ENCODE peak calls at places on chromosome X, in ten cellular contexts. One of them, this sample, is unnamed. For H3K36me3 and H3K4me1, the result is how much of the 10 kb centered on the place peaks cover.

GRCh38 chrX:78333521-78333920 is 6.1 kb upstream of the CYSLTR1 start:
- DNase-seq in suprapubic skin: no peak
- DNase-seq in cardiac muscle cell: no peak
- DNase-seq in GM23338: peak
- DNase-seq in iPS DF 6.9: no peak
- DNase-seq in mammary epithelial cell: no peak
- DNase-seq in esophagus muscularis mucosa: no peak
- DNase-seq in upper lobe of right lung: no peak
- DNase-seq in left ventricle myocardium inferior: no peak
- DNase-seq in BE2C: no peak
- DNase-seq in this sample: no peak

GRCh38 chrX:11464360-11464759 is 171.1 kb downstream of the AMELX start:
- DNase-seq in upper lobe of right lung: no peak
- DNase-seq in mammary epithelial cell: no peak
- DNase-seq in GM23338: no peak
- DNase-seq in left ventricle myocardium inferior: no peak
- DNase-seq in cardiac muscle cell: no peak
- DNase-seq in iPS DF 6.9: no peak
- DNase-seq in suprapubic skin: no peak
- DNase-seq in esophagus muscularis mucosa: no peak
- DNase-seq in BE2C: no peak
- DNase-seq in this sample: no peak

GRCh38 chrX:70346671-70347070 is 56.8 kb downstream of the KIF4A start:
- DNase-seq in mammary epithelial cell: no peak
- DNase-seq in left ventricle myocardium inferior: no peak
- DNase-seq in suprapubic skin: no peak
- DNase-seq in GM23338: no peak
- DNase-seq in upper lobe of right lung: no peak
- DNase-seq in BE2C: no peak
- DNase-seq in esophagus muscularis mucosa: no peak
- DNase-seq in cardiac muscle cell: no peak
- DNase-seq in iPS DF 6.9: no peak
- DNase-seq in this sample: no peak

GRCh38 chrX:155768036-155768769 is 112.9 kb upstream of the VAMP7 start:
- DNase-seq in GM23338: no peak
- DNase-seq in left ventricle myocardium inferior: no peak
- DNase-seq in mammary epithelial cell: peak
- DNase-seq in upper lobe of right lung: no peak
- DNase-seq in cardiac muscle cell: no peak
- DNase-seq in iPS DF 6.9: no peak
- DNase-seq in BE2C: no peak
- DNase-seq in esophagus muscularis mucosa: no peak
- DNase-seq in suprapubic skin: no peak
- DNase-seq in this sample: peak

GRCh38 chrX:70257599-70258288 is 2.3 kb downstream of the P2RY4 start:
- DNase-seq in iPS DF 6.9: no peak
- DNase-seq in upper lobe of right lung: no peak
- DNase-seq in left ventricle myocardium inferior: no peak
- DNase-seq in mammary epithelial cell: no peak
- DNase-seq in cardiac muscle cell: no peak
- DNase-seq in suprapubic skin: no peak
- DNase-seq in BE2C: no peak
- DNase-seq in esophagus muscularis mucosa: no peak
- DNase-seq in GM23338: no peak
- DNase-seq in this sample: peak

GRCh38 chrX:132209527-132209926 is 9.7 kb downstream of the RAP2C start:
- DNase-seq in iPS DF 6.9: no peak
- DNase-seq in upper lobe of right lung: no peak
- DNase-seq in esophagus muscularis mucosa: no peak
- DNase-seq in GM23338: no peak
- DNase-seq in suprapubic skin: no peak
- DNase-seq in cardiac muscle cell: no peak
- DNase-seq in left ventricle myocardium inferior: no peak
- DNase-seq in BE2C: no peak
- DNase-seq in mammary epithelial cell: peak
- DNase-seq in this sample: no peak

GRCh38 chrX:150765782-150766350 is 72.7 kb downstream of the MTMR1 start:
- DNase-seq in iPS DF 6.9: no peak
- DNase-seq in esophagus muscularis mucosa: no peak
- DNase-seq in BE2C: no peak
- DNase-seq in upper lobe of right lung: no peak
- DNase-seq in GM23338: peak
- DNase-seq in left ventricle myocardium inferior: no peak
- DNase-seq in suprapubic skin: no peak
- DNase-seq in cardiac muscle cell: no peak
- DNase-seq in mammary epithelial cell: no peak
- DNase-seq in this sample: no peak

GRCh38 chrX:72201836-72202536 is 20.4 kb downstream of the PIN4 start:
- DNase-seq in suprapubic skin: no peak
- DNase-seq in esophagus muscularis mucosa: no peak
- DNase-seq in iPS DF 6.9: no peak
- DNase-seq in left ventricle myocardium inferior: no peak
- DNase-seq in GM23338: no peak
- DNase-seq in upper lobe of right lung: no peak
- DNase-seq in cardiac muscle cell: no peak
- DNase-seq in BE2C: no peak
- DNase-seq in mammary epithelial cell: peak
- DNase-seq in this sample: no peak

GRCh38 chrX:68686684-68687045 is 39.2 kb downstream of the STARD8 start:
- DNase-seq in left ventricle myocardium inferior: peak
- DNase-seq in esophagus muscularis mucosa: peak
- DNase-seq in BE2C: no peak
- DNase-seq in mammary epithelial cell: no peak
- DNase-seq in iPS DF 6.9: no peak
- DNase-seq in GM23338: peak
- DNase-seq in cardiac muscle cell: no peak
- DNase-seq in upper lobe of right lung: no peak
- DNase-seq in suprapubic skin: no peak
- DNase-seq in this sample: no peak

GRCh38 chrX:105820247-105820646 is 2.1 kb upstream of the NRK start:
- DNase-seq in GM23338: peak
- DNase-seq in esophagus muscularis mucosa: no peak
- DNase-seq in cardiac muscle cell: no peak
- DNase-seq in left ventricle myocardium inferior: no peak
- DNase-seq in BE2C: no peak
- DNase-seq in mammary epithelial cell: no peak
- DNase-seq in upper lobe of right lung: no peak
- DNase-seq in iPS DF 6.9: no peak
- DNase-seq in suprapubic skin: no peak
- DNase-seq in this sample: no peak

GRCh38 chrX:30905325-30905724 is 16.3 kb upstream of the TAB3 start:
- DNase-seq in GM23338: no peak
- DNase-seq in mammary epithelial cell: no peak
- DNase-seq in esophagus muscularis mucosa: no peak
- DNase-seq in suprapubic skin: no peak
- DNase-seq in BE2C: no peak
- DNase-seq in iPS DF 6.9: no peak
- DNase-seq in upper lobe of right lung: no peak
- DNase-seq in cardiac muscle cell: no peak
- DNase-seq in left ventricle myocardium inferior: no peak
- DNase-seq in this sample: no peak

GRCh38 chrX:113512700-113513395 is 672.2 kb upstream of the AMOT start:
- DNase-seq in suprapubic skin: no peak
- DNase-seq in esophagus muscularis mucosa: no peak
- DNase-seq in upper lobe of right lung: no peak
- DNase-seq in left ventricle myocardium inferior: no peak
- DNase-seq in GM23338: no peak
- DNase-seq in cardiac muscle cell: no peak
- DNase-seq in iPS DF 6.9: no peak
- DNase-seq in BE2C: no peak
- DNase-seq in mammary epithelial cell: peak
- DNase-seq in this sample: no peak

GRCh38 chrX:127459784-127460183 is 592.4 kb downstream of the ACTRT1 start:
- DNase-seq in left ventricle myocardium inferior: no peak
- DNase-seq in suprapubic skin: no peak
- DNase-seq in iPS DF 6.9: peak
- DNase-seq in mammary epithelial cell: no peak
- DNase-seq in BE2C: no peak
- DNase-seq in upper lobe of right lung: no peak
- DNase-seq in esophagus muscularis mucosa: no peak
- DNase-seq in GM23338: peak
- DNase-seq in cardiac muscle cell: no peak
- DNase-seq in this sample: no peak

GRCh38 chrX:103817502-103817901 is 14.6 kb downstream of the RAB9B start:
- DNase-seq in esophagus muscularis mucosa: no peak
- DNase-seq in GM23338: peak
- DNase-seq in upper lobe of right lung: no peak
- DNase-seq in cardiac muscle cell: peak
- DNase-seq in left ventricle myocardium inferior: no peak
- DNase-seq in mammary epithelial cell: no peak
- DNase-seq in BE2C: peak
- DNase-seq in iPS DF 6.9: no peak
- DNase-seq in suprapubic skin: no peak
- DNase-seq in this sample: peak

GRCh38 chrX:7170903-7171302 is 22.9 kb upstream of the PUDP start:
- DNase-seq in cardiac muscle cell: peak
- DNase-seq in esophagus muscularis mucosa: no peak
- DNase-seq in iPS DF 6.9: no peak
- DNase-seq in left ventricle myocardium inferior: no peak
- DNase-seq in upper lobe of right lung: no peak
- DNase-seq in GM23338: peak
- DNase-seq in mammary epithelial cell: no peak
- DNase-seq in BE2C: peak
- DNase-seq in suprapubic skin: no peak
- DNase-seq in this sample: peak

GRCh38 chrX:92247076-92247475 is 467.9 kb downstream of the PCDH11X start:
- DNase-seq in mammary epithelial cell: peak
- DNase-seq in BE2C: no peak
- DNase-seq in esophagus muscularis mucosa: no peak
- DNase-seq in iPS DF 6.9: no peak
- DNase-seq in cardiac muscle cell: no peak
- DNase-seq in suprapubic skin: no peak
- DNase-seq in left ventricle myocardium inferior: no peak
- DNase-seq in GM23338: no peak
- DNase-seq in upper lobe of right lung: no peak
- DNase-seq in this sample: no peak

GRCh38 chrX:13716905-13717304 is 17.5 kb downstream of the TRAPPC2 start:
- DNase-seq in left ventricle myocardium inferior: no peak
- DNase-seq in mammary epithelial cell: no peak
- DNase-seq in upper lobe of right lung: no peak
- DNase-seq in suprapubic skin: no peak
- DNase-seq in BE2C: no peak
- DNase-seq in cardiac muscle cell: no peak
- DNase-seq in iPS DF 6.9: no peak
- DNase-seq in GM23338: peak
- DNase-seq in esophagus muscularis mucosa: no peak
- DNase-seq in this sample: no peak

GRCh38 chrX:104391905-104392304 is 137.2 kb upstream of the ESX1 start:
- DNase-seq in iPS DF 6.9: no peak
- DNase-seq in esophagus muscularis mucosa: no peak
- DNase-seq in suprapubic skin: no peak
- DNase-seq in mammary epithelial cell: no peak
- DNase-seq in left ventricle myocardium inferior: no peak
- DNase-seq in GM23338: peak
- DNase-seq in cardiac muscle cell: no peak
- DNase-seq in BE2C: no peak
- DNase-seq in upper lobe of right lung: no peak
- DNase-seq in this sample: no peak

GRCh38 chrX:139538907-139539593 is 8.5 kb downstream of the F9 start:
- DNase-seq in left ventricle myocardium inferior: no peak
- DNase-seq in suprapubic skin: no peak
- DNase-seq in BE2C: no peak
- DNase-seq in upper lobe of right lung: no peak
- DNase-seq in cardiac muscle cell: no peak
- DNase-seq in mammary epithelial cell: no peak
- DNase-seq in esophagus muscularis mucosa: no peak
- DNase-seq in iPS DF 6.9: no peak
- DNase-seq in GM23338: no peak
- DNase-seq in this sample: no peak

DNA sequence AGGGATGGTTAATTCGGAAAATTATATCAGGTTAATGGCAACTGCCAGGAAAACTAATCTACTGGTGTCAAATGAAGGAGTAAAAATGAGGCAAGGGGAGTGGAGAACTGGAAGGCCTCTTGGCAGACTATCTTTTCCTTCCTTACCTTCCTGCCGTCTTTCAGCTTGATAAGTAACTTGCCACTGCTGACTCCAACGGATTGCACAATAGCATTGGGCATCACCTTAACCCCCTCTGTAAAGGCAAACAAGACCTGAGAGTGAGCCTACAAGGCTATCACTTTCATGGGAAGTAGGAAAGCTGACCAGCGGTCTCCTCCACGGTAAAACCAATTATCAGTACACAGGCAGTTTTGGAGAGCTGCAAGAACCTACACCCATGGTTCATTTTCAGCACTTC is 26.2 kb upstream of the ELF4 start:
- DNase-seq in left ventricle myocardium inferior: no peak
- DNase-seq in iPS DF 6.9: no peak
- DNase-seq in mammary epithelial cell: no peak
- DNase-seq in BE2C: no peak
- DNase-seq in suprapubic skin: no peak
- DNase-seq in esophagus muscularis mucosa: no peak
- DNase-seq in GM23338: no peak
- DNase-seq in upper lobe of right lung: no peak
- DNase-seq in cardiac muscle cell: no peak
- DNase-seq in this sample: no peak
- H3K36me3 ChIP-seq in left ventricle myocardium inferior: half or more
- H3K36me3 ChIP-seq in iPS DF 6.9: under half
- H3K36me3 ChIP-seq in mammary epithelial cell: under half
- H3K36me3 ChIP-seq in BE2C: under half
- H3K36me3 ChIP-seq in suprapubic skin: under half
- H3K36me3 ChIP-seq in esophagus muscularis mucosa: half or more
- H3K36me3 ChIP-seq in GM23338: under half
- H3K36me3 ChIP-seq in upper lobe of right lung: under half
- H3K36me3 ChIP-seq in cardiac muscle cell: under half
- H3K36me3 ChIP-seq in this sample: under half

GRCh38 chrX:153370293-153371055 is 30.7 kb downstream of the PNMA6E start:
- DNase-seq in BE2C: no peak
- DNase-seq in esophagus muscularis mucosa: no peak
- DNase-seq in GM23338: no peak
- DNase-seq in mammary epithelial cell: no peak
- DNase-seq in upper lobe of right lung: no peak
- DNase-seq in suprapubic skin: no peak
- DNase-seq in iPS DF 6.9: no peak
- DNase-seq in left ventricle myocardium inferior: no peak
- DNase-seq in cardiac muscle cell: no peak
- DNase-seq in this sample: no peak
- H3K4me1 ChIP-seq in BE2C: under half
- H3K4me1 ChIP-seq in esophagus muscularis mucosa: under half
- H3K4me1 ChIP-seq in GM23338: under half
- H3K4me1 ChIP-seq in mammary epithelial cell: under half
- H3K4me1 ChIP-seq in upper lobe of right lung: under half
- H3K4me1 ChIP-seq in suprapubic skin: under half
- H3K4me1 ChIP-seq in iPS DF 6.9: under half
- H3K4me1 ChIP-seq in left ventricle myocardium inferior: under half
- H3K4me1 ChIP-seq in cardiac muscle cell: under half
- H3K4me1 ChIP-seq in this sample: under half

GRCh38 chrX:51361251-51361650 is 28.6 kb downstream of the NUDT10 start:
- DNase-seq in cardiac muscle cell: no peak
- DNase-seq in upper lobe of right lung: no peak
- DNase-seq in left ventricle myocardium inferior: no peak
- DNase-seq in mammary epithelial cell: no peak
- DNase-seq in suprapubic skin: no peak
- DNase-seq in BE2C: no peak
- DNase-seq in iPS DF 6.9: no peak
- DNase-seq in GM23338: peak
- DNase-seq in esophagus muscularis mucosa: no peak
- DNase-seq in this sample: no peak
- H3K4me3 ChIP-seq in cardiac muscle cell: no peak
- H3K4me3 ChIP-seq in upper lobe of right lung: no peak
- H3K4me3 ChIP-seq in left ventricle myocardium inferior: no peak
- H3K4me3 ChIP-seq in mammary epithelial cell: no peak
- H3K4me3 ChIP-seq in suprapubic skin: no peak
- H3K4me3 ChIP-seq in BE2C: no peak
- H3K4me3 ChIP-seq in iPS DF 6.9: no peak
- H3K4me3 ChIP-seq in GM23338: no peak
- H3K4me3 ChIP-seq in esophagus muscularis mucosa: no peak
- H3K4me3 ChIP-seq in this sample: no peak

GRCh38 chrX:41846714-41847113 is 76.6 kb downstream of the CASK start:
- DNase-seq in left ventricle myocardium inferior: no peak
- DNase-seq in esophagus muscularis mucosa: no peak
- DNase-seq in mammary epithelial cell: no peak
- DNase-seq in iPS DF 6.9: no peak
- DNase-seq in cardiac muscle cell: no peak
- DNase-seq in suprapubic skin: no peak
- DNase-seq in BE2C: no peak
- DNase-seq in GM23338: no peak
- DNase-seq in upper lobe of right lung: no peak
- DNase-seq in this sample: no peak
- H3K36me3 ChIP-seq in left ventricle myocardium inferior: under half
- H3K36me3 ChIP-seq in esophagus muscularis mucosa: under half
- H3K36me3 ChIP-seq in mammary epithelial cell: under half
- H3K36me3 ChIP-seq in iPS DF 6.9: under half
- H3K36me3 ChIP-seq in cardiac muscle cell: under half
- H3K36me3 ChIP-seq in suprapubic skin: under half
- H3K36me3 ChIP-seq in BE2C: under half
- H3K36me3 ChIP-seq in GM23338: under half
- H3K36me3 ChIP-seq in upper lobe of right lung: under half
- H3K36me3 ChIP-seq in this sample: under half

This sample was measured in mucosa of descending colon.